ENCODE peak calls at places on chromosomes 6 and 20, in seven cellular contexts. D is endodermal cell, K is glutamatergic neuron, I is H9, A is B cell, O is fibroblast of lung, V is DND-41. U is an unnamed sample.

GRCh38 chr6:44007818-44008660 is 119.2 kb downstream of the MRPL14 start:
- DNase-seq in K (no peak), V (no peak), O (no peak), A (no peak), I (no peak), D (peak), U (no peak)

GRCh38 chr6:6969761-6970223 is 138.0 kb upstream of the RREB1 start:
- DNase-seq in D (peak), K (no peak), A (no peak), O (no peak), I (peak), V (no peak), U (no peak)

GRCh38 chr6:119348308-119349040 is 1.1 kb downstream of the MAN1A1 start:
- DNase-seq in O (no peak), A (no peak), D (peak), I (peak), V (peak), K (peak), U (peak)

GRCh38 chr6:25899123-25899522 is 25.1 kb upstream of the SLC17A3 start:
- DNase-seq in A (no peak), O (no peak), D (no peak), I (no peak), V (no peak), K (no peak), U (no peak)

GRCh38 chr20:33915726-33916331 is 77.9 kb upstream of the RALY start:
- DNase-seq in A (peak), V (peak), O (no peak), D (peak), K (peak), I (peak), U (peak)

GRCh38 chr20:7980332-7981046 is 39.1 kb downstream of the TMX4 start:
- DNase-seq in A (no peak), V (no peak), K (no peak), D (peak), I (peak), O (peak), U (peak)

GRCh38 chr6:35343092-35343834 is 905 bp downstream of the PPARD start:
- DNase-seq in D (no peak), K (no peak), A (no peak), O (peak), I (no peak), V (no peak), U (no peak)

GRCh38 chr6:169789944-169790927 is 38.8 kb downstream of the ERMARD start:
- DNase-seq in A (peak), V (peak), I (peak), O (peak), D (peak), K (peak), U (peak)

GRCh38 chr6:157148391-157149323 is 174.7 kb downstream of the TMEM242 start:
- DNase-seq in I (no peak), O (peak), A (no peak), K (no peak), D (no peak), V (no peak), U (no peak)

GRCh38 chr20:62451970-62452369 is 23.8 kb downstream of the GATA5 start:
- DNase-seq in K (no peak), I (no peak), O (no peak), V (no peak), A (no peak), D (no peak), U (no peak)

GRCh38 chr20:24497851-24498250 is 28.4 kb downstream of the SYNDIG1 start:
- DNase-seq in I (peak), K (no peak), A (no peak), V (no peak), O (peak), D (no peak), U (no peak)

GRCh38 chr6:161168281-161168891 is 105.5 kb downstream of the AGPAT4 start:
- DNase-seq in O (peak), D (peak), K (no peak), A (no peak), V (no peak), I (peak), U (no peak)

GRCh38 chr6:93088675-93089575 is 330.4 kb downstream of the EPHA7 start:
- DNase-seq in A (no peak), O (peak), V (no peak), D (no peak), K (no peak), I (no peak), U (peak)

GRCh38 chr20:61979090-61979489 is 86.6 kb downstream of the TAF4 start:
- DNase-seq in D (no peak), I (no peak), O (no peak), K (no peak), A (no peak), V (no peak), U (no peak)

GRCh38 chr6:132695773-132696172 is 18.1 kb downstream of the VNN1 start:
- DNase-seq in A (no peak), O (no peak), D (no peak), V (no peak), K (no peak), I (no peak), U (no peak)

GRCh38 chr6:87029711-87030314 is 65.1 kb downstream of the CGA start:
- DNase-seq in I (no peak), O (peak), K (no peak), V (no peak), A (no peak), D (no peak), U (no peak)

GRCh38 chr6:23621026-23621425 is 505.0 kb upstream of the NRSN1 start:
- DNase-seq in V (no peak), D (no peak), I (no peak), K (no peak), A (no peak), O (peak), U (no peak)

GRCh38 chr6:42448906-42449659 is 2.6 kb downstream of the TRERF1 start:
- DNase-seq in I (no peak), O (peak), V (no peak), D (no peak), K (no peak), A (no peak), U (no peak)

GRCh38 chr20:48801197-48801596 is 26.6 kb downstream of the PREX1 start:
- DNase-seq in V (no peak), D (no peak), K (no peak), O (no peak), A (no peak), I (no peak), U (no peak)

GRCh38 chr6:27836783-27837635 is 75.2 kb downstream of the OR2B2 start:
- DNase-seq in K (peak), A (peak), O (peak), D (peak), V (peak), I (peak), U (no peak)

GRCh38 chr6:123030292-123030691 is 34.3 kb downstream of the CLVS2 start:
- DNase-seq in D (no peak), O (no peak), V (no peak), I (no peak), A (no peak), K (no peak), U (no peak)

GRCh38 chr6:144873653-144874378 is 588.7 kb downstream of the UTRN start:
- DNase-seq in I (no peak), V (no peak), D (no peak), K (no peak), O (no peak), A (no peak), U (no peak)

GRCh38 chr20:8153281-8153908 is 21.3 kb downstream of the PLCB1 start:
- DNase-seq in V (peak), K (no peak), A (no peak), D (no peak), I (no peak), O (peak), U (no peak)

GRCh38 chr6:27668442-27669275 is 195.8 kb upstream of the ZNF184 start:
- DNase-seq in D (peak), K (peak), V (no peak), A (no peak), I (peak), O (peak), U (peak)

GRCh38 chr6:130670142-130670541 is 157.1 kb upstream of the SMLR1 start:
- DNase-seq in A (no peak), D (no peak), O (no peak), I (no peak), K (no peak), V (no peak), U (peak)

DNA sequence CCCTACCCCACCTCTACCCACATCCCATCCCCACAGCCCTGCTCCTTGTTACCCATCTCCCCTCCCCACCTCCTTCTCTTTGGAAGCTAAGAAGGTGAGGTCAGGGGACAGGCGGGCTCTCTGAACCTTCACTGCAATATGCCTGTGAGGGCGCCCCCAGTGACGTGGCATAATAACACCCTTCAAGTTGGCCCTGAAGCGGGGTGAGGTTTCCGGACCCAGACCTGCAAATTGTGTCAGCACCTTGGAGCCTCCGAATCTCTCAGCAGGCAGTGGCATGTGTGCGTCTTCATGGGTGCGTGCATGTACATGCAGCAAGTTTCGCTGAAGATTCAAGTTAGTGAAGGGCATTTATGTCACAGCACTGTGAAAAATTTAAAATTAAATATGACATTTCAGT is 114.6 kb downstream of the SOBP start:
- DNase-seq in D (peak), V (no peak), I (peak), O (no peak), A (no peak), K (no peak), U (no peak)
- TF ChIP-seq CTCF in D (peak), V (no peak), I (peak), O (no peak), A (no peak), K (no peak), U (no peak)

GRCh38 chr20:14741616-14742015 is 404.2 kb upstream of the FLRT3 start:
- DNase-seq in D (no peak), A (no peak), I (no peak), V (no peak), K (no peak), O (no peak), U (no peak)
- TF ChIP-seq CTCF in D (peak), A (no peak), I (no peak), V (peak), K (no peak), O (no peak), U (no peak)

GRCh38 chr6:22470454-22471368 is 98.7 kb upstream of the HDGFL1 start:
- DNase-seq in A (no peak), I (no peak), V (peak), D (peak), O (peak), K (no peak), U (no peak)
- TF ChIP-seq CTCF in A (no peak), I (peak), V (peak), D (peak), O (peak), K (no peak), U (no peak)

GRCh38 chr6:89539779-89540178 is 98.8 kb downstream of the LYRM2 start:
- DNase-seq in K (no peak), D (no peak), A (no peak), I (no peak), O (no peak), V (no peak), U (no peak)

GRCh38 chr6:89530982-89531381 is 98.0 kb downstream of the ANKRD6 start:
- DNase-seq in O (no peak), K (no peak), D (no peak), V (no peak), I (no peak), A (no peak), U (no peak)

DNA sequence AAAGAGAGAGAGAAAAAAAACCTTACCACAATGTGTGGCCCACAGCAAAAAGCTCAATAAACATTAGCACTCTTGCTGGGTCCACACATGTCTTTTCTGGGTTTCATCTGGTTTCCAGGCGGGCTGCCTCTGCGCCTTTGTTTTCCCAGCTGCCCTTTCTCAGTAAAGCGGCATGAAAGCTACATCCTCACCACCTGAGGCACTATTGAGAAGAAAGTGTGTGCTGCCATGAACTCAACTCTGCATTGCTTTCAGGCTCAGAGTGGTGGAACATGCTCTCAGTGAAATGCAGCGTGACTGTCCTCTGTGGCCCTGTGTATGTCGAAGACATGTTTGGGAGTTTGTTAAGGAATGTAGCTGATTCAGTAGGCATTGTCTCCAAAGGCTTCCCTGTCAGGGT is 102.3 kb downstream of the LYRM2 start:
- DNase-seq in V (no peak), K (peak), O (no peak), D (peak), A (no peak), I (peak), U (no peak)
- TF ChIP-seq CTCF in V (no peak), K (no peak), O (no peak), D (peak), A (no peak), I (peak), U (no peak)

GRCh38 chr6:166008441-166009369 is 158.9 kb downstream of the TBXT start:
- DNase-seq in V (no peak), A (no peak), O (peak), K (peak), D (peak), I (peak), U (peak)
- TF ChIP-seq CTCF in V (no peak), A (no peak), O (no peak), K (peak), D (peak), I (peak), U (no peak)

U was measured in nephron progenitor cell.